ENCODE peak calls at places on chromosome X, in four cellular contexts. J is lower lobe of right lung, F is kidney epithelial cell, L is astrocyte of the spinal cord. P is an unnamed sample.

GRCh38 chrX:140034916-140035315 is 69.6 kb upstream of the CXorf66 start:
- DNase-seq in J (no peak), F (no peak), L (peak; percentile 9), P (no peak)

GRCh38 chrX:118976599-118977340 is 2.4 kb downstream of the LONRF3 start:
- DNase-seq in J (peak; percentile 79), F (no peak), L (no peak), P (peak; percentile 0)

GRCh38 chrX:9164086-9164485 is 130.2 kb upstream of the FAM9B start:
- DNase-seq in J (no peak), F (no peak), L (no peak), P (peak; percentile 17)

GRCh38 chrX:39814391-39814790 is 283.4 kb downstream of the BCOR start:
- DNase-seq in J (no peak), F (no peak), L (no peak), P (peak; percentile 53)

GRCh38 chrX:137568741-137569469 is 3.0 kb downstream of the ZIC3 start:
- DNase-seq in J (no peak), F (no peak), L (peak; percentile 14), P (no peak)

GRCh38 chrX:30309139-30309571 is at the start of gene NR0B1:
- DNase-seq in J (no peak), F (no peak), L (no peak), P (peak; percentile 2)

GRCh38 chrX:18888281-18888680 is 95.6 kb downstream of the PHKA2 start:
- DNase-seq in J (no peak), F (no peak), L (no peak), P (no peak)

GRCh38 chrX:53093748-53094583 is at the start of gene KANTR:
- DNase-seq in J (peak; percentile 81), F (peak; percentile 77), L (peak; percentile 95), P (peak; percentile 95)

GRCh38 chrX:386768-387575 is at the start of gene PPP2R3B:
- DNase-seq in J (peak; percentile 99), F (peak; percentile 81), L (peak; percentile 98), P (peak; percentile 99)

GRCh38 chrX:261167-261857 is 19.9 kb upstream of the PLCXD1 start:
- DNase-seq in J (peak; percentile 46), F (no peak), L (no peak), P (peak; percentile 71)

GRCh38 chrX:63525491-63525890 is 174.4 kb upstream of the SPIN4 start:
- DNase-seq in J (no peak), F (no peak), L (no peak), P (no peak)

GRCh38 chrX:155434906-155435743 is 23.3 kb downstream of the F8A3 start:
- DNase-seq in J (no peak), F (no peak), L (no peak), P (no peak)

GRCh38 chrX:49116076-49116475 is 7.5 kb downstream of the GPKOW start:
- DNase-seq in J (no peak), F (no peak), L (no peak), P (no peak)

GRCh38 chrX:110004970-110005369 is 2.1 kb downstream of the TMEM164 start:
- DNase-seq in J (no peak), F (no peak), L (no peak), P (no peak)

DNA sequence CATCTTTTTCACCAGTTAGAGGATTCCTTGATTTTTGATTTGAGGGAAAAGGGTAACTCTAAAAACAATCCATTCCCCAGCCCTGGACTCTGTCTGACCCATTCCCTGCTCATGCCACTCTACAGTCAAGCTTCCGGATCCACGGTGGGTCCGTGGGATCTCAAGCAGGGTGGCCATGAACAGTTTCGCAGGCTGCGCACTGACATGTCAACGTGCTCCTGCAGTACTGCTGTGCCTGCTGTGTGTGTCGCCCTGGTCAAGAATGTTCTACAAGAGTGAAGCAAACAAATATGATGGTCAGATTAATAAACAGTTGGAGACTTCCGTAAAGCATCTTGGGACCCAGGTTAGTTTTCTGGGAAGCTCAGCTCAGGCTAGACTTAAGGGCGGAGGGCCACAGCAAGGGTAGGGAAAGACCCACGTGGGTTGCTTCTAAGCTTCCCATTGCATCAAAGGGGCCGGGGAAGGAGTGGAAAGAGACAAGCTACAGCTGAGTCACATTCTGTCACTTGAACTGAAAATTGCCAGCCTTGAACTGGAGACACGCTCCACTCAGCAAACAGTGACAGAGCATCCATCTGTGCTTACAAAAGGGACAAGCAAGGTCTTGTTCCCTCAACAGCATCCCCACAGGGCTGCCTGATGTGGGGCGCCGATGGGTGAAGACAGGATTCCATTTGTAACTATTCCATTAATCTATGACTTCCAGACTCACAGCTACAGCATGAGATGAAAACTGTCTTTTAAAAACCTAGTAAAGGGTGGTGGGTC is 81.8 kb downstream of the MTMR1 start:
- DNase-seq in J (no peak), F (no peak), L (no peak), P (no peak)
- H3K4me3 ChIP-seq in J (no peak overlapping the region), F (no peak overlapping the region), L (no peak overlapping the region), P (no peak overlapping the region)

GRCh38 chrX:12162420-12162819 is 24.1 kb downstream of the FRMPD4 start:
- DNase-seq in J (no peak), F (no peak), L (no peak), P (peak; percentile 17)

GRCh38 chrX:12159799-12160198 is 21.5 kb downstream of the FRMPD4 start:
- DNase-seq in J (no peak), F (no peak), L (no peak), P (no peak)
- H3K4me3 ChIP-seq in J (no peak overlapping the region), F (no peak overlapping the region), L (no peak overlapping the region), P (no peak overlapping the region)

GRCh38 chrX:72306085-72306801 is 529 bp upstream of the CITED1 start:
- DNase-seq in J (no peak), F (no peak), L (no peak), P (no peak)
- H3K4me3 ChIP-seq in J (peak overlapping the region; percentile 60), F (peak overlapping the region; percentile 40), L (peak overlapping the region; percentile 39), P (peak overlapping the region; percentile 56)

GRCh38 chrX:153928846-153929245 is 2.8 kb upstream of the ARHGAP4 start:
- DNase-seq in J (no peak), F (no peak), L (no peak), P (no peak)
- H3K4me3 ChIP-seq in J (peak overlapping the region; percentile 34), F (peak overlapping the region; percentile 18), L (peak overlapping the region; percentile 21), P (no peak overlapping the region)

DNA sequence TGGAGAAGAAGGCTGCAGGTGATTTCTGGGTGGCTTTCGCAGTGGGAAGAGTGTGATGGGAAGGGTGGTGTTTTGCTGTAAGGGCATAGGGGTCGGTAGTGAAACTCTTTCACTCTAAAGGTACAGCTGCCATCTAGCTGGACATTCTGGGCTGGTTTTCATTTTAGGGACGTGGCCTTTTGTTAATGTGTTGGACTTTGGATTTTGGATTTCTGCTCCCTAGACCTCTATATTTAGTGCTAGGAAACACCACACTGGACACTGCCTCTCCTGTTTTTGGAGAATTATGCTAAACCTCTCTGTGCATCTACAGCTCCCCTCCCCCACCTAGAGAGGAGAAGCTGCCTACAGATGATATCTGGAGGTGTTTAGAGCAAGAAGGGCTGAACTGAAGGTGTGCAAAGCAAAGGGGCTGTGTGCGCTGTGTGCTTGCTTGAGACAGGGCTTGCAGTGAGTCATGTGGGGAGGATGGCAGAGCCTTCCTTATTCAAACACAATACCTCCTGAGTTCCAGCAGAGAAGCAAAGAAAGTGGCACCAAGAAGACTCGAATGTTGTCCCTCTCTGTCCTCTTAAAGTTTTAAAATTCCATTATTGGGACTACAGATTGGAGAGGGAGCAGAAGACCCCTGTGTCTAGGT is 47.9 kb downstream of the STARD8 start:
- DNase-seq in J (no peak), F (no peak), L (no peak), P (no peak)
- H3K4me3 ChIP-seq in J (peak overlapping the region; percentile 63), F (peak overlapping the region; percentile 56), L (no peak overlapping the region), P (no peak overlapping the region)

DNA sequence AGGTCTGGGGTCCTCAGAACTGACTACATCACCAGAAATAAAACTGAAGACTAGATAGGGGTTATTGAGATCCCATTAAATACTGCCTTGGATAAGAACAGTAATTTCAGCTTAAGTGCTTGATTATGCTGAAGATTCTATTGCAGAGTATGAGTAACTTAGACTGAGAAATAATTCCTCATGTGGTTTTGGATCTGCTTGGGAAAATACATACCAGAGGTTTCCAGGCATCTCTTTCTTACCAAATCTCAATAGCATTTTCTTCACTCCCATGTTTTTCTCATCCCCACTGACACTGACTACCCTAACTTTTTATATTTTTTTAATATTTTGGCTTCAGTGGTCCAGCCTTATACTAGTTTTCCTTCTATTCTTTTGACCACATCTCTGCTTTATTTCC is 92.0 kb upstream of the TEX13D start:
- DNase-seq in J (no peak), F (no peak), L (peak; percentile 7), P (no peak)
- H3K4me3 ChIP-seq in J (no peak overlapping the region), F (no peak overlapping the region), L (no peak overlapping the region), P (no peak overlapping the region)

P was measured in cardiac fibroblast.